ENCODE peak calls at places on chromosomes 2 and 18, in four cellular contexts. S is NCI-H1092, U is non-pigmented ciliary epithelial cell, H is iris pigment epithelial cell. Q is an unnamed sample.

GRCh38 chr2:20173064-20173463 is 51.9 kb downstream of the SDC1 start:
- DNase-seq in S (no peak), U (no peak), H (no peak), Q (no peak)

GRCh38 chr2:234587341-234588053 is 90.6 kb upstream of the ARL4C start:
- DNase-seq in S (no peak), U (no peak), H (no peak), Q (no peak)

GRCh38 chr2:241136191-241136590 is 13.1 kb downstream of the PASK start:
- DNase-seq in S (no peak), U (no peak), H (no peak), Q (no peak)

GRCh38 chr18:76667603-76668002 is 154.8 kb upstream of the ZNF236 start:
- DNase-seq in S (no peak), U (no peak), H (no peak), Q (no peak)

GRCh38 chr2:128978155-128978707 is 659.6 kb upstream of the HS6ST1 start:
- DNase-seq in S (no peak), U (no peak), H (no peak), Q (no peak)

GRCh38 chr2:120560330-120560729 is 175.3 kb upstream of the GLI2 start:
- DNase-seq in S (no peak), U (no peak), H (no peak), Q (no peak)

GRCh38 chr2:63589148-63589972 is 597 bp downstream of the MDH1 start:
- DNase-seq in S (no peak), U (no peak), H (no peak), Q (no peak)

GRCh38 chr2:238065447-238065846 is 4.6 kb downstream of the SCLY start:
- DNase-seq in S (no peak), U (no peak), H (no peak), Q (no peak)

GRCh38 chr18:32550958-32551357 is 80.3 kb upstream of the GAREM1 start:
- DNase-seq in S (no peak), U (no peak), H (no peak), Q (no peak)

GRCh38 chr2:240391111-240392051 is 44.1 kb upstream of the GPC1 start:
- DNase-seq in S (no peak), U (no peak), H (no peak), Q (no peak)

GRCh38 chr18:74273394-74273793 is 18.4 kb downstream of the CYB5A start:
- DNase-seq in S (no peak), U (no peak), H (no peak), Q (no peak)

GRCh38 chr18:22169889-22170420 is 566 bp downstream of the GATA6 start:
- DNase-seq in S (no peak), U (no peak), H (no peak), Q (peak)

GRCh38 chr2:118638453-118638852 is 209.0 kb downstream of the EN1 start:
- DNase-seq in S (no peak), U (no peak), H (no peak), Q (no peak)

GRCh38 chr2:232088771-232089170 is 127.3 kb downstream of the DIS3L2 start:
- DNase-seq in S (no peak), U (no peak), H (peak), Q (peak)

GRCh38 chr2:127953128-127953718 is 67.5 kb upstream of the AMMECR1L start:
- DNase-seq in S (no peak), U (no peak), H (peak), Q (peak)

GRCh38 chr2:149857344-149857743 is 269.8 kb upstream of the MMADHC start:
- DNase-seq in S (no peak), U (no peak), H (peak), Q (peak)

GRCh38 chr18:40841473-40841872 is 1113.6 kb upstream of the PIK3C3 start:
- DNase-seq in S (no peak), U (no peak), H (peak), Q (peak)

GRCh38 chr18:74124642-74125041 is 23.0 kb downstream of the FBXO15 start:
- DNase-seq in S (no peak), U (no peak), H (no peak), Q (no peak)

GRCh38 chr2:21944536-21944935 is 820.8 kb downstream of the TDRD15 start:
- DNase-seq in S (no peak), U (no peak), H (no peak), Q (no peak)

GRCh38 chr18:269480-270090 is 1.7 kb upstream of the THOC1 start:
- DNase-seq in S (no peak), U (no peak), H (no peak), Q (no peak)

GRCh38 chr2:207854484-207855386 is 85.0 kb upstream of the FZD5 start:
- DNase-seq in S (no peak), U (peak), H (peak), Q (peak)

GRCh38 chr2:228689049-228689448 is 507.6 kb upstream of the SPHKAP start:
- DNase-seq in S (peak), U (no peak), H (no peak), Q (peak)

GRCh38 chr18:47587587-47587986 is 336.1 kb upstream of the SKOR2 start:
- DNase-seq in S (no peak), U (no peak), H (no peak), Q (no peak)

GRCh38 chr2:86453838-86454237 is 12.7 kb downstream of the KDM3A start:
- DNase-seq in S (peak), U (peak), H (peak), Q (peak)

GRCh38 chr2:218785103-218785502 is 3.2 kb downstream of the CYP27A1 start:
- DNase-seq in S (no peak), U (no peak), H (no peak), Q (no peak)

GRCh38 chr2:238692562-238692961 is 155.3 kb upstream of the TWIST2 start:
- DNase-seq in S (no peak), U (no peak), H (no peak), Q (no peak)

GRCh38 chr2:29688429-29688828 is 233.0 kb downstream of the ALK start:
- DNase-seq in S (no peak), U (no peak), H (no peak), Q (no peak)

GRCh38 chr2:98601532-98602132 is 6.7 kb downstream of the COA5 start:
- DNase-seq in S (no peak), U (no peak), H (peak), Q (peak)

GRCh38 chr2:240946654-240947053 is 40.5 kb downstream of the CROCC2 start:
- DNase-seq in S (no peak), U (no peak), H (no peak), Q (peak)

GRCh38 chr18:3360211-3360610 is 89.8 kb upstream of the TGIF1 start:
- DNase-seq in S (no peak), U (no peak), H (no peak), Q (no peak)

GRCh38 chr2:86807462-86808275 is 17.0 kb upstream of the CD8A start:
- DNase-seq in S (peak), U (no peak), H (peak), Q (peak)

GRCh38 chr2:232592687-232593407 is 40.6 kb upstream of the EFHD1 start:
- DNase-seq in S (no peak), U (peak), H (peak), Q (peak)

GRCh38 chr2:61353909-61354308 is 117.0 kb downstream of the USP34 start:
- DNase-seq in S (no peak), U (no peak), H (no peak), Q (no peak)

GRCh38 chr2:128543646-128544045 is 225.0 kb upstream of the HS6ST1 start:
- DNase-seq in S (no peak), U (no peak), H (no peak), Q (no peak)

Q was measured in fibroblast of mammary gland.